ENCODE peak calls at places on chromosomes 11 and 22, in five cellular contexts. N is neural progenitor cell, I is ureter, F is activated T-helper 1 cell treated with Interleukin-2 at 50 U/mL for 16 hours, Y is right lobe of liver. H is an unnamed sample.

GRCh38 chr11:12761029-12761428 is 86.8 kb downstream of the TEAD1 start:
- DNase-seq in I (no peak), Y (no peak), N (no peak), F (no peak), H (no peak)

GRCh38 chr11:102438311-102439062 is 14.1 kb downstream of the TMEM123 start:
- DNase-seq in Y (no peak), F (no peak), I (no peak), N (no peak), H (no peak)

GRCh38 chr22:37381489-37381888 is 45.8 kb downstream of the ELFN2 start:
- DNase-seq in I (no peak), N (no peak), F (no peak), Y (no peak), H (peak)

GRCh38 chr11:57436031-57436430 is 9.1 kb upstream of the SLC43A3 start:
- DNase-seq in N (no peak), Y (peak), F (no peak), I (no peak), H (no peak)

GRCh38 chr11:22031791-22032190 is 161.1 kb upstream of the ANO5 start:
- DNase-seq in Y (no peak), N (no peak), F (no peak), I (no peak), H (no peak)

GRCh38 chr11:117725048-117725734 is 71.8 kb downstream of the DSCAML1 start:
- DNase-seq in I (no peak), F (no peak), N (no peak), Y (no peak), H (no peak)

GRCh38 chr11:46302866-46303265 is 25.4 kb downstream of the CREB3L1 start:
- DNase-seq in Y (no peak), I (no peak), F (no peak), N (no peak), H (no peak)

GRCh38 chr22:38412435-38413084 is 42.4 kb downstream of the KCNJ4 start:
- DNase-seq in N (peak), Y (peak), I (peak), F (peak), H (no peak)

GRCh38 chr11:34250732-34251639 is 106.8 kb downstream of the ABTB2 start:
- DNase-seq in F (peak), N (peak), Y (no peak), I (peak), H (no peak)

GRCh38 chr22:48254311-48254873 is 1491.9 kb downstream of the TBC1D22A start:
- DNase-seq in Y (no peak), F (no peak), I (no peak), N (no peak), H (no peak)

H was measured in astrocyte.